ENCODE peak calls at places on chromosomes 5 and 9, in five cellular contexts. One of them, this sample, is unnamed.

GRCh38 chr5:65612298-65612907 is 11.7 kb downstream of the TRIM23 start:
- DNase-seq in GM12891: no peak
- DNase-seq in H1: no peak
- DNase-seq in K562: no peak
- DNase-seq in HepG2: no peak
- DNase-seq in this sample: no peak

GRCh38 chr9:1051286-1052118 is 1.3 kb downstream of the DMRT2 start:
- DNase-seq in GM12891: no peak
- DNase-seq in H1: peak
- DNase-seq in K562: no peak
- DNase-seq in HepG2: no peak
- DNase-seq in this sample: no peak

GRCh38 chr9:3960661-3961144 is 339.2 kb downstream of the GLIS3 start:
- DNase-seq in GM12891: no peak
- DNase-seq in H1: no peak
- DNase-seq in K562: no peak
- DNase-seq in HepG2: no peak
- DNase-seq in this sample: no peak

GRCh38 chr9:102047549-102047948 is 309.1 kb upstream of the GRIN3A start:
- DNase-seq in GM12891: no peak
- DNase-seq in H1: no peak
- DNase-seq in K562: no peak
- DNase-seq in HepG2: no peak
- DNase-seq in this sample: no peak

GRCh38 chr5:149799965-149800516 is 69.9 kb downstream of the PPARGC1B start:
- DNase-seq in GM12891: no peak
- DNase-seq in H1: no peak
- DNase-seq in K562: no peak
- DNase-seq in HepG2: no peak
- DNase-seq in this sample: no peak

GRCh38 chr5:123452401-123452800 is 29.2 kb upstream of the CEP120 start:
- DNase-seq in GM12891: no peak
- DNase-seq in H1: no peak
- DNase-seq in K562: no peak
- DNase-seq in HepG2: no peak
- DNase-seq in this sample: no peak

GRCh38 chr9:11241779-11242178 is 629.0 kb upstream of the PTPRD start:
- DNase-seq in GM12891: no peak
- DNase-seq in H1: no peak
- DNase-seq in K562: no peak
- DNase-seq in HepG2: no peak
- DNase-seq in this sample: no peak

GRCh38 chr5:115375922-115376321 is 79.5 kb upstream of the CCDC112 start:
- DNase-seq in GM12891: no peak
- DNase-seq in H1: no peak
- DNase-seq in K562: no peak
- DNase-seq in HepG2: peak
- DNase-seq in this sample: no peak

GRCh38 chr9:84466580-84467285 is 126.2 kb upstream of the SLC28A3 start:
- DNase-seq in GM12891: no peak
- DNase-seq in H1: no peak
- DNase-seq in K562: no peak
- DNase-seq in HepG2: no peak
- DNase-seq in this sample: no peak

GRCh38 chr9:69012690-69013403 is 1.1 kb downstream of the PRKACG start:
- DNase-seq in GM12891: no peak
- DNase-seq in H1: no peak
- DNase-seq in K562: no peak
- DNase-seq in HepG2: no peak
- DNase-seq in this sample: no peak

GRCh38 chr9:102032614-102033013 is 294.2 kb upstream of the GRIN3A start:
- DNase-seq in GM12891: no peak
- DNase-seq in H1: no peak
- DNase-seq in K562: no peak
- DNase-seq in HepG2: no peak
- DNase-seq in this sample: no peak

GRCh38 chr9:121700831-121701419 is 49.5 kb downstream of the DAB2IP start:
- DNase-seq in GM12891: no peak
- DNase-seq in H1: no peak
- DNase-seq in K562: no peak
- DNase-seq in HepG2: no peak
- DNase-seq in this sample: no peak

GRCh38 chr9:95266649-95267048 is 50.9 kb downstream of the FANCC start:
- DNase-seq in GM12891: no peak
- DNase-seq in H1: no peak
- DNase-seq in K562: no peak
- DNase-seq in HepG2: no peak
- DNase-seq in this sample: no peak

GRCh38 chr9:125706661-125707539 is at the start of gene MAPKAP1:
- DNase-seq in GM12891: peak
- DNase-seq in H1: peak
- DNase-seq in K562: peak
- DNase-seq in HepG2: peak
- DNase-seq in this sample: peak
- TF ChIP-seq POLR2A in GM12891: peak
- TF ChIP-seq POLR2A in H1: peak
- TF ChIP-seq POLR2A in K562: peak
- TF ChIP-seq POLR2A in HepG2: peak
- TF ChIP-seq POLR2A in this sample: peak

GRCh38 chr5:111745075-111745474 is 11.9 kb downstream of the NREP start:
- DNase-seq in GM12891: no peak
- DNase-seq in H1: no peak
- DNase-seq in K562: no peak
- DNase-seq in HepG2: no peak
- DNase-seq in this sample: no peak
- TF ChIP-seq TAF1 in GM12891: no peak
- TF ChIP-seq TAF1 in H1: no peak
- TF ChIP-seq TAF1 in K562: no peak
- TF ChIP-seq TAF1 in HepG2: no peak
- TF ChIP-seq TAF1 in this sample: no peak

GRCh38 chr5:132227235-132227484 is 493 bp downstream of the P4HA2 start:
- DNase-seq in GM12891: no peak
- DNase-seq in H1: no peak
- DNase-seq in K562: no peak
- DNase-seq in HepG2: no peak
- DNase-seq in this sample: no peak
- TF ChIP-seq POLR2AphosphoS5 in GM12891: no peak
- TF ChIP-seq POLR2AphosphoS5 in H1: no peak
- TF ChIP-seq POLR2AphosphoS5 in K562: no peak
- TF ChIP-seq POLR2AphosphoS5 in HepG2: no peak
- TF ChIP-seq POLR2AphosphoS5 in this sample: no peak

GRCh38 chr9:130042931-130043653 is at the start of gene FNBP1:
- DNase-seq in GM12891: peak
- DNase-seq in H1: peak
- DNase-seq in K562: peak
- DNase-seq in HepG2: peak
- DNase-seq in this sample: peak
- TF ChIP-seq POLR2A in GM12891: peak
- TF ChIP-seq POLR2A in H1: no peak
- TF ChIP-seq POLR2A in K562: peak
- TF ChIP-seq POLR2A in HepG2: no peak
- TF ChIP-seq POLR2A in this sample: peak

GRCh38 chr5:96144289-96144688 is 182.6 kb upstream of the ELL2 start:
- DNase-seq in GM12891: no peak
- DNase-seq in H1: no peak
- DNase-seq in K562: no peak
- DNase-seq in HepG2: no peak
- DNase-seq in this sample: no peak

GRCh38 chr5:96142184-96142781 is 180.6 kb upstream of the ELL2 start:
- DNase-seq in GM12891: no peak
- DNase-seq in H1: no peak
- DNase-seq in K562: no peak
- DNase-seq in HepG2: no peak
- DNase-seq in this sample: no peak

GRCh38 chr5:96143450-96143849 is 181.8 kb upstream of the ELL2 start:
- DNase-seq in GM12891: no peak
- DNase-seq in H1: no peak
- DNase-seq in K562: no peak
- DNase-seq in HepG2: no peak
- DNase-seq in this sample: no peak

GRCh38 chr5:96141749-96142148 is 180.1 kb upstream of the ELL2 start:
- DNase-seq in GM12891: no peak
- DNase-seq in H1: no peak
- DNase-seq in K562: no peak
- DNase-seq in HepG2: peak
- DNase-seq in this sample: no peak

DNA sequence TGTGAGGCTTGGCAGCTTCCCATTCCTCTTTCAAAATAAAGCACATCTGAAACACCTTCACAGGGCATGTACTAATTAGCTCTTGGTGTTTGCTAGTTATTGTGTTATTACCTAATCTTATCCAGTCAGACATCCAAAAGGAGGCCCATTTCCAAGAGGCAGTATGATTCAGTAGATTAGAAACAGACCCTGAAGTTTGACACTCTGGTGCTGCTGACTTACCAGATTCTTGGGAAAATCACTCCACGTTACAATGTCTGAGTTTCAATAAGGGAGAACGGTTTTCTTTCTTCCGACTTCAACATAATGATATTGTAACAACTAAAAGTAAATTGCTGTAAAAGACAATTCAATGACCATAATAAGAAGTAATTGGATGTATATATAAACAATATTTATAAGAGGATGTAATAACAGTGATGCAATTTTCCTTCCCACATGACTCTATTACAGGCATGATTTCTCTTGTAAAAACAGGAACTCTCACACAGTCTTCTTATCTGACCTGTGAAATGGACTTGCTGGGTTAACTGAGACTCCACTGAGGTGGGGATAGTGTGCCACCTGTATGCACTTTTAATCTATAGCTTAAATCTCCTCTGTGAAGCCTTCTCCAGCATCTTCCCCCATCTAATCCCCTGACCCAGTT is 181.3 kb upstream of the ELL2 start:
- DNase-seq in GM12891: no peak
- DNase-seq in H1: no peak
- DNase-seq in K562: no peak
- DNase-seq in HepG2: no peak
- DNase-seq in this sample: no peak
- TF ChIP-seq TAF1 in GM12891: no peak
- TF ChIP-seq TAF1 in H1: no peak
- TF ChIP-seq TAF1 in K562: no peak
- TF ChIP-seq TAF1 in HepG2: no peak
- TF ChIP-seq TAF1 in this sample: no peak

GRCh38 chr5:16082982-16083381 is 96.6 kb downstream of the MARCHF11 start:
- DNase-seq in GM12891: no peak
- DNase-seq in H1: no peak
- DNase-seq in K562: no peak
- DNase-seq in HepG2: no peak
- DNase-seq in this sample: no peak

GRCh38 chr5:16076657-16077056 is 102.9 kb downstream of the MARCHF11 start:
- DNase-seq in GM12891: no peak
- DNase-seq in H1: no peak
- DNase-seq in K562: no peak
- DNase-seq in HepG2: no peak
- DNase-seq in this sample: no peak

GRCh38 chr5:16082053-16082452 is 97.5 kb downstream of the MARCHF11 start:
- DNase-seq in GM12891: no peak
- DNase-seq in H1: no peak
- DNase-seq in K562: no peak
- DNase-seq in HepG2: no peak
- DNase-seq in this sample: no peak

DNA sequence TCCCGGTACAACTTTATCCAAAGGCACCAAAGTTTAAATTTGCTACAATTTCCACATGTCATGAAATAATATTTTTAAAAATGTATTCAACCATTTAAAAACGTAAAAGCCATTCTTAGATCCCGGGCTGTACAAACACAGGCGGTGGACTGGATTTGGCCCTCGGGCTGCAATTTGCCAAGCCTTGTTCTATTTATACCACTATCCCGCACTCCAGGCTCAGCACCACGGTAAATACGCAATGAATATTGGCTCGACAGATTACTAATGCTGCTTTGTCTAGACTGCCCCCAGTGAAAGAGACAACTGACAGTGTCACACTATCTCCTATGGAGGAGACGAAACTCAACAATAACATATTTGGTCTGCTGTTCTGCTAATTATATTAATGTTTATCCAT is 98.2 kb downstream of the MARCHF11 start:
- DNase-seq in GM12891: no peak
- DNase-seq in H1: no peak
- DNase-seq in K562: no peak
- DNase-seq in HepG2: no peak
- DNase-seq in this sample: no peak
- TF ChIP-seq POLR2AphosphoS5 in GM12891: no peak
- TF ChIP-seq POLR2AphosphoS5 in H1: no peak
- TF ChIP-seq POLR2AphosphoS5 in K562: no peak
- TF ChIP-seq POLR2AphosphoS5 in HepG2: no peak
- TF ChIP-seq POLR2AphosphoS5 in this sample: no peak

DNA sequence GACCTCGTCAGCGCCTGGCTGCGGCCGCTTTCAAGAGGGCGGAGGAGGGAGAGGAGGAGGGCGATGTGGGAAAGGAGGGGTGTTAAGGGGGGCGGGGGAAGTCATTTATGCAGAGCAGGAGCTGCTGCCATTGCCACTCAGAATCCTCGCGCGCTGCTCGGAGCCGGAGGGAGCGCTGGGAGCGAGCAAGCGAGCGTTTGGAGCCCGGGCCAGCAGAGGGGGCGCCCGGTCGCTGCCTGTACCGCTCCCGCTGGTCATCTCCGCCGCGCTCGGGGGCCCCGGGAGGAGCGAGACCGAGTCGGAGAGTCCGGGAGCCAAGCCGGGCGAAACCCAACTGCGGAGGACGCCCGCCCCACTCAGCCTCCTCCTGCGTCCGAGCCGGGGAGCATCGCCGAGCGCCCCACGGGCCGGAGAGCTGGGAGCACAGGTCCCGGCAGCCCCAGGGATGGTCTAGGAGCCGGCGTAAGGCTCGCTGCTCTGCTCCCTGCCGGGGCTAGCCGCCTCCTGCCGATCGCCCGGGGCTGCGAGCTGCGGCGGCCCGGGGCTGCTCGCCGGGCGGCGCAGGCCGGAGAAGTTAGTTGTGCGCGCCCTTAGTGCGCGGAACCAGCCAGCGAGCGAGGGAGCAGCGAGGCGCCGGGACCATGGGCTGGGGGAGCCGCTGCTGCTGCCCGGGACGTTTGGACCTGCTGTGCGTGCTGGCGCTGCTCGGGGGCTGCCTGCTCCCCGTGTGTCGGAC is at the start of gene PCSK5:
- DNase-seq in GM12891: peak
- DNase-seq in H1: peak
- DNase-seq in K562: peak
- DNase-seq in HepG2: peak
- DNase-seq in this sample: peak
- TF ChIP-seq POLR2A in GM12891: no peak
- TF ChIP-seq POLR2A in H1: peak
- TF ChIP-seq POLR2A in K562: no peak
- TF ChIP-seq POLR2A in HepG2: no peak
- TF ChIP-seq POLR2A in this sample: no peak

GRCh38 chr5:151213803-151214613 is 9.9 kb downstream of the CCDC69 start:
- DNase-seq in GM12891: peak
- DNase-seq in H1: peak
- DNase-seq in K562: peak
- DNase-seq in HepG2: peak
- DNase-seq in this sample: peak
- TF ChIP-seq TAF1 in GM12891: peak
- TF ChIP-seq TAF1 in H1: peak
- TF ChIP-seq TAF1 in K562: no peak
- TF ChIP-seq TAF1 in HepG2: peak
- TF ChIP-seq TAF1 in this sample: peak

This sample was measured in GM12892.